ENCODE peak calls at places on chromosomes 7 and 10, in nine cellular contexts. X is IMR-90, J is heart left ventricle, T is stomach, W is uterus, I is HCT116, C is A549, E is prostate gland, B is body of pancreas. Z is an unnamed sample.

GRCh38 chr10:1367938-1368697 is 311.9 kb downstream of the WDR37 start:
- DNase-seq in X (no peak), T (no peak), C (no peak), W (no peak), E (no peak), I (no peak), B (no peak), J (no peak), Z (no peak)

GRCh38 chr10:42112331-42113157 is 525.8 kb downstream of the ZNF33B start:
- DNase-seq in E (no peak), W (no peak), T (no peak), C (no peak), I (no peak), B (no peak), X (no peak), J (no peak), Z (no peak)

GRCh38 chr7:36165802-36166201 is 12.7 kb downstream of the EEPD1 start:
- DNase-seq in B (no peak), X (no peak), E (no peak), I (no peak), C (no peak), J (no peak), T (no peak), W (no peak), Z (no peak)

GRCh38 chr7:26667514-26668133 is 196.8 kb downstream of the SKAP2 start:
- DNase-seq in X (peak), J (peak), B (peak), T (peak), W (peak), I (peak), E (peak), C (peak), Z (peak)

GRCh38 chr10:69088471-69088769 is 517 bp downstream of the SRGN start:
- DNase-seq in B (no peak), J (no peak), W (no peak), E (no peak), T (no peak), C (no peak), I (no peak), X (no peak), Z (peak)

GRCh38 chr10:89952314-89952713 is 250.9 kb downstream of the KIF20B start:
- DNase-seq in J (no peak), B (no peak), W (no peak), C (no peak), X (no peak), I (no peak), T (no peak), E (no peak), Z (no peak)

GRCh38 chr7:149147730-149148653 is 739 bp downstream of the ZNF398 start:
- DNase-seq in W (no peak), I (no peak), E (no peak), J (peak), C (peak), B (peak), X (peak), T (peak), Z (peak)

GRCh38 chr7:101410743-101411476 is 48.2 kb downstream of the COL26A1 start:
- DNase-seq in W (no peak), X (no peak), J (peak), T (peak), C (peak), E (peak), B (peak), I (peak), Z (peak)

GRCh38 chr7:132687016-132687415 is 110.7 kb upstream of the PLXNA4 start:
- DNase-seq in X (no peak), E (no peak), B (no peak), I (no peak), T (no peak), W (no peak), C (no peak), J (no peak), Z (no peak)

GRCh38 chr10:2282194-2282593 is 544.9 kb upstream of the ADARB2 start:
- DNase-seq in E (no peak), J (no peak), I (no peak), B (no peak), C (no peak), T (no peak), X (no peak), W (no peak), Z (no peak)

GRCh38 chr7:25832456-25832855 is 319.5 kb upstream of the NFE2L3 start:
- DNase-seq in B (no peak), I (no peak), X (no peak), J (no peak), C (no peak), W (no peak), T (no peak), E (no peak), Z (no peak)

GRCh38 chr7:85068796-85069195 is 118.1 kb downstream of the SEMA3D start:
- DNase-seq in B (no peak), T (no peak), J (no peak), W (no peak), X (peak), E (no peak), I (no peak), C (no peak), Z (no peak)

GRCh38 chr10:46540412-46541016 is 15.9 kb downstream of the GPRIN2 start:
- DNase-seq in J (no peak), E (no peak), C (peak), X (no peak), B (no peak), T (peak), I (no peak), W (peak), Z (no peak)

GRCh38 chr7:68866136-68866535 is 732.1 kb upstream of the AUTS2 start:
- DNase-seq in B (no peak), X (no peak), I (no peak), T (no peak), E (no peak), W (no peak), J (no peak), C (no peak), Z (no peak)

GRCh38 chr7:157874208-157874816 is 537.5 kb downstream of the DNAJB6 start:
- DNase-seq in C (no peak), I (no peak), J (no peak), T (no peak), B (no peak), X (no peak), E (no peak), W (no peak), Z (no peak)

GRCh38 chr10:71694567-71694968 is 25.0 kb downstream of the C10orf105 start:
- DNase-seq in C (no peak), W (no peak), B (no peak), I (no peak), T (peak), J (peak), E (no peak), X (no peak), Z (no peak)

GRCh38 chr7:30842542-30843451 is 68.9 kb upstream of the AQP1 start:
- DNase-seq in E (no peak), C (no peak), B (no peak), I (no peak), X (no peak), T (no peak), W (no peak), J (no peak), Z (no peak)

GRCh38 chr10:21526184-21526951 is 886 bp upstream of the SKIDA1 start:
- DNase-seq in J (peak), E (peak), T (peak), W (peak), I (no peak), C (peak), B (peak), X (peak), Z (peak)

GRCh38 chr10:35324196-35324595 is 12.1 kb upstream of the CCNY start:
- DNase-seq in E (no peak), W (no peak), T (no peak), I (no peak), B (no peak), X (peak), J (no peak), C (no peak), Z (no peak)

GRCh38 chr7:13602036-13602435 is 387.4 kb downstream of the ETV1 start:
- DNase-seq in T (no peak), E (no peak), X (no peak), B (no peak), J (no peak), I (no peak), C (no peak), W (no peak), Z (no peak)

GRCh38 chr10:6035926-6036575 is 26.1 kb downstream of the IL2RA start:
- DNase-seq in B (no peak), J (no peak), C (no peak), I (no peak), X (no peak), E (no peak), T (no peak), W (no peak), Z (no peak)

GRCh38 chr10:6035101-6035834 is 26.9 kb downstream of the IL2RA start:
- DNase-seq in C (no peak), E (no peak), J (no peak), W (no peak), I (no peak), B (no peak), X (no peak), T (no peak), Z (no peak)

GRCh38 chr10:6037975-6038624 is 24.1 kb downstream of the IL2RA start:
- DNase-seq in X (no peak), J (no peak), I (no peak), C (no peak), T (no peak), W (no peak), E (no peak), B (no peak), Z (no peak)

GRCh38 chr10:6037422-6037821 is 24.7 kb downstream of the IL2RA start:
- DNase-seq in T (no peak), W (no peak), C (no peak), X (no peak), I (no peak), B (no peak), J (no peak), E (no peak), Z (no peak)

GRCh38 chr10:6036861-6037321 is 25.3 kb downstream of the IL2RA start:
- DNase-seq in T (no peak), B (no peak), X (no peak), I (no peak), W (no peak), C (no peak), E (no peak), J (no peak), Z (no peak)
- TF ChIP-seq POLR2A in T (no peak), B (no peak), X (no peak), I (no peak), W (no peak), C (no peak), E (no peak), J (no peak), Z (no peak)

DNA sequence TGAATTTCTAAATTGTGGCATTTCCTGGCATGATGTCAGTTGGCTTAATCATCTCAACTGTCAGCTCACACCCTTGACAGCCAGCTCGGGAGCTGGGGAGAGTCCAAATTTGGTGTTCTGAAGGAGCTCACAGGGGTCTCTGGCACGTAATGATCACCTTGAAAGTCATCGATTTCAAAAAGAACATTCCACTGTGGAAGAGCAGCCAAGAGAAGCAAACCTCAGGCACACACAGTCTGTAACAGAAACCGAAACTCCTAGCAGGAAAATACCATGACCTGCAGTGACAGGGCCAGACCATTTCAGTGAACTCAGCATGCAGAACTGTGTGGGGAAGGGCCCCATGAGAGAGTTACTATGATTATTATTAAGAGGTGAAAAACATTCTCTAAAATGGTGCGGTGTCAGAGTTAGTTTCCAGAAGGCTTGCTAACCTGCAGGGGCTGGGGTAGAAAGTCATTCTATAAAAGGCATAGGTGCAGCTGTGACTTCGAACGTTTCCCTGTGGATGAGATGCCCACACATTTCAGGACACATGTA is 26.4 kb upstream of the KLF6 start:
- DNase-seq in C (no peak), W (no peak), T (peak), B (peak), E (peak), I (no peak), X (peak), J (no peak), Z (peak)
- TF ChIP-seq POLR2A in C (no peak), W (peak), T (no peak), B (no peak), E (no peak), I (no peak), X (no peak), J (no peak), Z (peak)

GRCh38 chr7:151232272-151233110 is at the start of gene CHPF2:
- DNase-seq in I (peak), W (peak), T (peak), B (peak), X (peak), E (peak), J (peak), C (peak), Z (peak)
- TF ChIP-seq POLR2A in I (no peak), W (peak), T (no peak), B (peak), X (peak), E (peak), J (peak), C (peak), Z (peak)

DNA sequence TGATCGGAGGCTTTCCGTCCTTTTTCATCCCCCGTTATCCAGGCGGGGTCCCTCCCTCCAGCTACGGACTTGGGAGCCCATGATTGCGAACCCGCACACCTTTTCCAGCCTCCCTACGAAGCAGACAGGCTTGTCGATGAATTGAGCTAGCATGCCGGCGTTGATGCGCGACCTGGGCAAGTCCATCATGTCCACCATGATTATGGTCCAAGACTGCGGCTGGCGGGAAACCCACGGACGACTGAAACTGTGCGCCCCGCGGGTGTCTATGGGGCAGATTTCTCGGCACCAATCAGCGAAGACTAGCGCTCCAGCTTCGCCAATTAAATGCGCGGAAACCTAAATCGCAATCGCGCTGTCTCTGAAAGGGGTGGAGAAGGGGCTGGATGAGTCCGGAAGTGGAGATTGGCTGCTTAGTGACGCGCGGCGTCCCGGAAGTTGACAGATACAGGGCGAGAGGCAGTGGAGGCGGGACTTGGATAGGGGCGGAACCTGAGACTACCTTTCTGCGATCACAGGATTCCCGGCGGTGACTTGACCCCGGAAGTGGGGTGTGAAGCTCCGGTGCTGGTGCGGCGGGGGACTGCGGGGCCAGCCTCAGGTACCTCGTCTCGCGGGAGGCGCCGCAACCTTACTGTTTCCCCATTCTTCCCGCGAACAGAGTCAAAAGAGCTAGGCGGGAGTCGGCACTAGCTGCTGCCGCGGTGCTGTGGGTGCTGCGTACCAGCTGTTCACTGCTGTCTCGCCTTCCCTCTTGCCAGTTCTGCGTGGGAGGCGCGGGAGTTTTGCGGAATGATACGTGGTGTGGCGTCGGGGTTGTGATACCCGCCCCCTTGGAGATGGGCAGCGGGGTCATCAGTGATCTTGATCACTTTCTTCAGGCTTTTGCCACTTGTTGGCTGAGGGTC is at the start of gene UMAD1:
- DNase-seq in I (peak), W (peak), J (peak), C (peak), T (peak), B (peak), E (peak), X (peak), Z (peak)
- TF ChIP-seq POLR2A in I (peak), W (peak), J (peak), C (peak), T (no peak), B (peak), E (peak), X (peak), Z (peak)

GRCh38 chr10:91908358-91909177 is 718 bp downstream of the FGFBP3 start:
- DNase-seq in E (peak), I (peak), J (peak), T (peak), B (peak), C (peak), X (peak), W (peak), Z (peak)
- TF ChIP-seq POLR2A in E (no peak), I (no peak), J (no peak), T (no peak), B (peak), C (peak), X (no peak), W (no peak), Z (peak)

DNA sequence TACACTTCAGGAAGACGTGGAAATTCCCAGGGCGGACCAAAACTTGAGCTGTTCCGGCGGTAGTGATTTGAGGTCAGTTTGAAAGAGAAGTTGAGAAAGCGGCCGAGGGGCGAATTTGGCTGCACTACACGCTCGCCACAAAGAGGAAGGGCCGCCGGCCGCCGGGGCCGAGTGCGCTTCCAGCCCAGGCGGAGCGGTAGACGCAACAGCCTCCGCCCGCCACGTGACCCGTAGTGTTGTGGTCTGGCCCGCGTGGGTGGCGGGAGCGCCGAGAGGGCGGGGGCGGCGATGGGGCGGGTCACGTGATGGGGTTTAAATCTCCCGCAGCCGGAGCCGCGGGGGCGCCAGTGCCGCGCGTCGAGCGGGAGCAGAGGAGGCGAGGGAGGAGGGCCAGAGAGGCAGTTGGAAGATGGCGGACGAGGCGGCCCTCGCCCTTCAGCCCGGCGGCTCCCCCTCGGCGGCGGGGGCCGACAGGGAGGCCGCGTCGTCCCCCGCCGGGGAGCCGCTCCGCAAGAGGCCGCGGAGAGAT is at the start of gene SIRT1:
- DNase-seq in C (peak), I (peak), T (peak), E (peak), X (peak), B (peak), W (peak), J (peak), Z (peak)
- TF ChIP-seq POLR2A in C (peak), I (peak), T (no peak), E (peak), X (peak), B (peak), W (peak), J (peak), Z (peak)

DNA sequence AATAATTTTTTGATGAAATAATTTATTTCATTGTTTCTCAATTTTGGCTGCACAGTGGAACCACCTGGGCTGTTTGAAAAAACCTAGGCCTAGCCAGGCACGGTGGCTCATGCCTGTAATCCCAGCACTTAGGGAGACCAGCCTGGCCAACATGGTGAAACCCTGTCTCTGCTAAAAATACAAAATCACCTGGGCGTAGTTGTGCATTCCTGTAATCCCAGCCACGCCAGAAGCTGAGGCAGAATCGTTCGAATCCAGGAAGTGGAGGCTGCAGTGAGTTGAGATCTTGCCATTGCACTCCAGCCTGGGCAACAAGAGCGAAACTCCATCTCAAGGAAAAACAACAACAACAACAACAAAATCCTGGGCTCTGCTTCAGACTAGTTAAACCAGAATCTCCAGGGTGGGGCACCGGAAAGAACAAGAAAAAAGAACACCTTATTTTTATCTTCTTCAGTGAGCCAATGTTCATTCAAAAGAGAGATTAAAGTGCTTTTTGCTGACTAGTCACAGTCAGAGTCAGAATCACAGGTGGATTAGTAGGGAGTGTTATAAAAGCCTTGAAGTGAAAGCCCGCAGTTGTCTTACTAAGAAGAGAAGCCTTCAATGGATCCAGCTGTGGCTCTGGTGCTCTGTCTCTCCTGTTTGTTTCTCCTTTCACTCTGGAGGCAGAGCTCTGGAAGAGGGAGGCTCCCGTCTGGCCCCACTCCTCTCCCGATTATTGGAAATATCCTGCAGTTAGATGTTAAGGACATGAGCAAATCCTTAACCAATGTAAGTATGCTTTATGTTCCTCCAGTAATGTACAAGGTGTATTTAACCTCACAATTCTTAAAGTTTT is at the start of gene CYP2C18:
- DNase-seq in X (no peak), J (no peak), W (no peak), C (no peak), T (no peak), B (no peak), E (no peak), I (no peak), Z (no peak)
- TF ChIP-seq POLR2A in X (no peak), J (no peak), W (no peak), C (no peak), T (no peak), B (no peak), E (no peak), I (no peak), Z (no peak)